ENCODE peak calls at places on chromosomes 1 and 21, in seven cellular contexts. H is heart left ventricle, X is IMR-90, F is left ventricle myocardium inferior, E is kidney, V is DND-41, Y is tibial nerve. S is an unnamed sample.
A peak's percentile ranks its signal among the peaks of the same experiment; 100 is the strongest.

GRCh38 chr1:197619008-197619640 is 156.2 kb downstream of the DENND1B start:
- DNase-seq in H (no peak), X (peak; percentile 48), F (no peak), E (no peak), V (no peak), Y (no peak), S (no peak)

GRCh38 chr1:91651671-91652071 is 151.0 kb downstream of the CDC7 start:
- DNase-seq in H (peak; percentile 63), X (peak; percentile 56), F (peak; percentile 48), E (peak; percentile 79), V (no peak), Y (peak; percentile 83), S (peak; percentile 63)

GRCh38 chr1:71231751-71232150 is 150.9 kb upstream of the ZRANB2 start:
- DNase-seq in H (no peak), X (no peak), F (no peak), E (no peak), V (no peak), Y (no peak), S (no peak)

GRCh38 chr21:33318087-33318486 is 6.7 kb upstream of the IFNAR1 start:
- DNase-seq in H (no peak), X (no peak), F (no peak), E (no peak), V (no peak), Y (no peak), S (no peak)

GRCh38 chr1:39922139-39922757 is 20.5 kb upstream of the MYCL start:
- DNase-seq in H (no peak), X (no peak), F (no peak), E (no peak), V (no peak), Y (no peak), S (no peak)

GRCh38 chr1:201511925-201512539 is 5.1 kb upstream of the CSRP1 start:
- DNase-seq in H (peak; percentile 77), X (no peak), F (peak; percentile 71), E (peak; percentile 91), V (no peak), Y (no peak), S (peak; percentile 86)

GRCh38 chr1:26541816-26542711 is 12.5 kb downstream of the RPS6KA1 start:
- DNase-seq in H (peak; percentile 78), X (peak; percentile 78), F (peak; percentile 73), E (peak; percentile 90), V (peak; percentile 88), Y (peak; percentile 70), S (peak; percentile 93)

GRCh38 chr1:53344921-53345838 is 17.3 kb upstream of the LRP8 start:
- DNase-seq in H (no peak), X (no peak), F (no peak), E (peak; percentile 23), V (no peak), Y (no peak), S (peak; percentile 22)

GRCh38 chr1:3996846-3997705 is 97.0 kb upstream of the C1orf174 start:
- DNase-seq in H (no peak), X (no peak), F (no peak), E (peak; percentile 29), V (no peak), Y (no peak), S (no peak)

GRCh38 chr1:91684599-91685196 is 184.0 kb downstream of the CDC7 start:
- DNase-seq in H (peak; percentile 29), X (peak; percentile 50), F (no peak), E (no peak), V (no peak), Y (no peak), S (no peak)

GRCh38 chr1:25246600-25247023 is 642 bp downstream of the RSRP1 start:
- DNase-seq in H (no peak), X (no peak), F (peak; percentile 27), E (peak; percentile 88), V (peak; percentile 42), Y (no peak), S (no peak)

GRCh38 chr1:85372683-85373446 is 92.1 kb downstream of the DDAH1 start:
- DNase-seq in H (no peak), X (peak; percentile 50), F (no peak), E (no peak), V (no peak), Y (no peak), S (no peak)

GRCh38 chr21:27192286-27192685 is 225.4 kb upstream of the ADAMTS5 start:
- DNase-seq in H (no peak), X (no peak), F (no peak), E (no peak), V (no peak), Y (no peak), S (no peak)

GRCh38 chr1:197156692-197157091 is 10.2 kb upstream of the ASPM start:
- DNase-seq in H (no peak), X (no peak), F (no peak), E (no peak), V (no peak), Y (no peak), S (no peak)

GRCh38 chr1:179583869-179584268 is 7.8 kb upstream of the TDRD5 start:
- DNase-seq in H (no peak), X (no peak), F (no peak), E (no peak), V (no peak), Y (no peak), S (no peak)

GRCh38 chr1:177170756-177171535 is at the start of gene BRINP2:
- DNase-seq in H (peak; percentile 30), X (peak; percentile 29), F (peak; percentile 47), E (peak; percentile 76), V (no peak), Y (no peak), S (peak; percentile 78)

GRCh38 chr1:211196880-211197279 is 62.3 kb upstream of the RCOR3 start:
- DNase-seq in H (no peak), X (no peak), F (no peak), E (no peak), V (no peak), Y (no peak), S (no peak)

GRCh38 chr1:68848017-68848416 is 351.1 kb upstream of the DEPDC1 start:
- DNase-seq in H (no peak), X (no peak), F (no peak), E (no peak), V (no peak), Y (no peak), S (no peak)

GRCh38 chr1:228037401-228038386 is 30.9 kb downstream of the WNT3A start:
- DNase-seq in H (no peak), X (peak; percentile 19), F (no peak), E (peak; percentile 70), V (no peak), Y (no peak), S (peak; percentile 35)

GRCh38 chr1:93194231-93194630 is 13.7 kb downstream of the CCDC18 start:
- DNase-seq in H (no peak), X (no peak), F (no peak), E (no peak), V (no peak), Y (no peak), S (no peak)

GRCh38 chr1:93200086-93200620 is 19.6 kb downstream of the CCDC18 start:
- DNase-seq in H (no peak), X (peak; percentile 13), F (no peak), E (no peak), V (no peak), Y (no peak), S (no peak)

GRCh38 chr1:93200714-93201113 is 20.2 kb downstream of the CCDC18 start:
- DNase-seq in H (no peak), X (no peak), F (no peak), E (no peak), V (no peak), Y (no peak), S (no peak)

GRCh38 chr1:93199150-93199549 is 18.6 kb downstream of the CCDC18 start:
- DNase-seq in H (no peak), X (no peak), F (no peak), E (no peak), V (no peak), Y (no peak), S (no peak)

GRCh38 chr1:93196591-93196990 is 16.1 kb downstream of the CCDC18 start:
- DNase-seq in H (no peak), X (peak; percentile 82), F (no peak), E (no peak), V (no peak), Y (no peak), S (no peak)
- H3K36me3 ChIP-seq in H (no peaks in the 10 kb centered on the region), X (peaks cover 5% of the 10 kb centered on the region), F (no peaks in the 10 kb centered on the region), E (no peaks in the 10 kb centered on the region), V (peaks cover 76% of the 10 kb centered on the region), Y (no peaks in the 10 kb centered on the region), S (no peaks in the 10 kb centered on the region)

GRCh38 chr1:166925791-166926483 is 49.4 kb downstream of the ILDR2 start:
- DNase-seq in H (no peak), X (peak; percentile 39), F (no peak), E (no peak), V (no peak), Y (no peak), S (no peak)
- H3K27ac ChIP-seq in H (no peak overlapping the region), X (no peak overlapping the region), F (peak overlapping the region; percentile 58), E (no peak overlapping the region), V (no peak overlapping the region), Y (no peak overlapping the region), S (no peak overlapping the region)

DNA sequence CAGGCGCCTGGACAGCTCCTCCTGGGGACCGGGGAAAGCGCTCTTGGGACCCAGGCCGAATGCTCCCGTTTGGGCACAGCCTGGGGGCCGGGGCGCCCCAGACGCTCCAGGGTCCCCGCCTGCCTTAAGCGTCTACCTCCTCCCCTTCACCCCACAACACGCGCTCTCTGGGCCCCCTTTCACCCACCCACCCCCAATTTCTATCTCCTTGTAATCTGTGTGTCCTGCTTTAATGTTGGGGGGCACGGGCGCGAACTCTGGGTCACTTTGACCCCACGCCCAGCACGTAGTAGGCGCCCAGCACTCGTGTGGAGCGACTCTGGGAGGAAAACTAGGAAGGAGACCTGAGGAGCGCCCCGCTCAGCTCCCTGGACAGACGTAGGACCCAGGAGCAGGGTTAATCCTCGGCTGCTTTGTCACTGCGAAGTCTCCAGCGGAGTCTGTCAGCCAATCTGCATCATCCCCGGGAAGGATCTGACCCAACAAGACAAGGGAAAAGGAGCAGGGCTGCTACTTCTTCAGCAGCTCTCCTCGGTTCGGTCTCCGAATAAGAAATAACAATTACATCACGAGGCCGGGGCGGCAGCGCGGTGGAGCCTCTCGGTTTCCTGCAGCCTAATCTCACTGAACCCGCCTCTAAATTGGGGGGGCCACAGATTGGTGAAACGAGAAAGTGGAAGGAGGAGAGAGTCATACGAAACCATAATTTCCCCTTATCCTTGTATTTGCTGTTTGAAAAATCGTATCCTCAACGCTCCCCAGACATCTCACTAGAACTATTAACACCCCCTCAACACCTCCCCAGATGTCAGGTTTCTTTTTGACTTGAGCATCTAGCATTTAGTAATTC is 806 bp upstream of the NRIP1 start:
- DNase-seq in H (peak; percentile 85), X (peak; percentile 86), F (peak; percentile 79), E (peak; percentile 92), V (peak; percentile 84), Y (peak; percentile 87), S (peak; percentile 86)
- TF ChIP-seq CTCF in H (no peak), X (no peak), F (no peak), E (no peak), V (no peak), Y (no peak), S (no peak)

GRCh38 chr21:42545745-42546144 is 32.1 kb downstream of the SLC37A1 start:
- DNase-seq in H (no peak), X (no peak), F (no peak), E (no peak), V (no peak), Y (no peak), S (no peak)
- H3K36me3 ChIP-seq in H (peaks cover 80% of the 10 kb centered on the region), X (no peaks in the 10 kb centered on the region), F (peaks cover 66% of the 10 kb centered on the region), E (no peaks in the 10 kb centered on the region), V (no peaks in the 10 kb centered on the region), Y (peaks cover 13% of the 10 kb centered on the region), S (no peaks in the 10 kb centered on the region)